ENCODE peak calls at places on chromosomes 11 and 22, in five cellular contexts. U is fibroblast of mammary gland, Q is progenitor cell of endocrine pancreas, C is left ventricle myocardium inferior, V is epithelial cell of esophagus. X is an unnamed sample.

GRCh38 chr11:71977743-71978418 is 20.8 kb upstream of the IL18BP start:
- DNase-seq in U (peak), V (peak), Q (no peak), C (no peak), X (peak)

GRCh38 chr11:132943737-132944556 is 588.4 kb downstream of the OPCML start:
- DNase-seq in C (no peak), U (no peak), Q (no peak), V (no peak), X (no peak)

GRCh38 chr11:72782081-72782920 is 11.5 kb downstream of the STARD10 start:
- DNase-seq in C (no peak), V (peak), Q (no peak), U (no peak), X (no peak)

GRCh38 chr22:48944433-48944755 is 883.3 kb downstream of the BRD1 start:
- DNase-seq in U (no peak), Q (peak), V (no peak), C (no peak), X (peak)

GRCh38 chr11:107623183-107623582 is 32.2 kb downstream of the ELMOD1 start:
- DNase-seq in Q (no peak), U (peak), V (no peak), C (no peak), X (no peak)

GRCh38 chr22:23912293-23912903 is 18.2 kb downstream of the MIF start:
- DNase-seq in U (no peak), C (no peak), Q (no peak), V (no peak), X (no peak)

GRCh38 chr11:117980716-117981115 is 5.5 kb upstream of the IL10RA start:
- DNase-seq in V (no peak), C (no peak), Q (no peak), U (no peak), X (no peak)

GRCh38 chr22:49767355-49768062 is 60.2 kb downstream of the BRD1 start:
- DNase-seq in U (peak), C (peak), Q (no peak), V (peak), X (peak)

GRCh38 chr22:48954781-48955311 is 872.8 kb downstream of the BRD1 start:
- DNase-seq in Q (no peak), U (no peak), V (no peak), C (no peak), X (peak)

GRCh38 chr11:120058931-120059330 is 79.0 kb downstream of the TRIM29 start:
- DNase-seq in V (no peak), Q (no peak), U (no peak), C (no peak), X (no peak)

GRCh38 chr22:24413726-24414385 is 13.5 kb upstream of the ADORA2A start:
- DNase-seq in C (no peak), V (no peak), U (no peak), Q (no peak), X (no peak)

GRCh38 chr22:29109853-29110252 is 37.0 kb downstream of the KREMEN1 start:
- DNase-seq in Q (no peak), V (no peak), U (peak), C (no peak), X (no peak)

DNA sequence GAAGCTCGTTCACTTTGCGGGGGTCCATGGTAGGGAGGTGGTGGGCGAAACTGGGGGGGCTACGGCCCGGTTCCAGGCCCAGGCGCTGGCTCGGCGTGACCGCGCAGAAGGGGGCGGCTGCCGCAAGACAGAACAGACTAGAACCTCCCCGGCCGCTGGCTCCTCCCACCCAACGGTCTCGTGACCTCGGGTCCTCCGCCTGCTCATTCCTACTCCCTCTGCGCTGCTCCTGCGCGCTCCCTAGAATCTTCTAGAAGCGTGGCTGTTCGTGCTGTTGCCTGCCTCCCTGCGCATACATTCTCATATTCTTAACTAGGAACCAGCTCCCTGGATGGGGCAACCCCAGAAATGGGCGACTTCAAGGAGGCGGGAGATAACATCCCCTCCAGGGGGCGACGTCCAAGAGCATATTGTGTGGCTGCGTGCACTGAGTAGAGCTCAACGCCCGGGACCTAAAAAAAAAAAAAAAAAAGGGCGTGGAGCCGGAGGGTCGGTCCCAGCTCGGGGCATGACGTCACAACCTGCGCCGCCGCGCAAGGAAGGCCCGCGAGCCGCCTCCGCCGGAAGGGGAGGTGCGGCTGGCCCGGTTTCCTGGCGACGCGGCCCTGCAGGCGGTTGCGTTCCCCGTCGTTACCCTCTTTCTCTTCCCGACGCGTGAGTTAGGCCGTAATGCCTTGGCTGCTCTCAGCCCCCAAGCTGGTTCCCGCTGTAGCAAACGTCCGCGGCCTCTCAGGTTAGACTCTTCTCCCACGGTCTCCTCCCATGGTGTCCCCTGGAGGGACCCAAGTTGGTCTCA is at the start of the genes ST13 and XPNPEP3:
- DNase-seq in Q (peak), U (peak), C (peak), V (peak), X (peak)
- TF ChIP-seq CTCF in Q (peak), U (peak), C (peak), V (peak), X (no peak)

DNA sequence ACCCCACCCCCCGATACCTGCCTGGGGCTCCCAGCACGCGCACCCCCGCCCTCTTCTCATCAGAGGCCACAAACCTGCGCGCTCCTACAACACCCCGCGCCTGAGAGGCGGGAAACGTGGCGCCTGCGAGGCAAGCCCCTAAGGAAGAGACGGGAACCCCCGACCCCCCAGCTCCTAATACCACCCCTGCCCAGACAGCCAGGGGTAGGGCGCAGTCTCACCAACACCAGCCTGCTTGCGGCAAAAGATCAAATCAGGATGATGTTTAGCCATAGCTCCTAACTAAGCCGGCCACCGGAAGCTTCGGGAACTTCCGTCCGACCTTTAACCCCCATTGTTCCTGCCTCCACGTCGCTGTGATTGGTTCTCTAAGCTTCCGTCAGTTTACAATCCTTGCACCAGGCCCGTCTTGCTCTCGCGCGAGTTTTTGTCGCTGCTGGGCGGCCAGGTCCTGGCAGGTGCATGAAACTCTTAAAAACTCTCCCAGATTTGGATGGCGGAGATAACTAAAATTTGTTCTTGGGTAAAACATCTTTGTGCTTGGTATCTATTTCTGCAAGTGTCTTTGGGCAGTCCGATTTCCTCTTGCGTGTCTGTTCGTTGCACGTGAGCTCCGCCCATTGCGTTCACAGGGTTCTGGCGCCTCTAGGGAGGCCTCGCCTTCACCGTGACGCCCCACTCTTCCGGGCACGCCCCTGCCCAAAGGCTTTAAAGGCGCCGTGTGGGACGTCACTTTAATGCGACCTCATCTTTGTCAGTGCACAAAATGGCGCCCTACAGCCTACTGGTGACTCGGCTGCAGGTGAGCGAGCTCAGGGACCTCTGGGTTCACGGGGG is at the start of the genes ACO2 and PHF5A:
- DNase-seq in Q (peak), U (peak), C (peak), V (peak), X (peak)
- TF ChIP-seq CTCF in Q (no peak), U (no peak), C (peak), V (no peak), X (no peak)

GRCh38 chr11:10752061-10752460 is 1.0 kb downstream of the CTR9 start:
- DNase-seq in Q (no peak), V (peak), U (no peak), C (no peak), X (no peak)

GRCh38 chr11:10752486-10752885 is 1.4 kb downstream of the CTR9 start:
- DNase-seq in U (no peak), Q (no peak), C (no peak), V (no peak), X (no peak)

GRCh38 chr11:10749476-10749875 is 1.6 kb upstream of the CTR9 start:
- DNase-seq in Q (no peak), U (no peak), V (no peak), C (no peak), X (no peak)

GRCh38 chr11:10751581-10751940 is 515 bp downstream of the CTR9 start:
- DNase-seq in C (no peak), U (no peak), Q (no peak), V (no peak), X (no peak)

GRCh38 chr11:10750838-10751580 is at the start of gene CTR9:
- DNase-seq in V (peak), U (peak), Q (peak), C (peak), X (peak)
- TF ChIP-seq CTCF in V (peak), U (peak), Q (peak), C (peak), X (no peak)

GRCh38 chr22:44975444-44976262 is 34.2 kb downstream of the PHF21B start:
- DNase-seq in Q (peak), C (peak), V (peak), U (peak), X (peak)
- TF ChIP-seq CTCF in Q (peak), C (peak), V (peak), U (peak), X (peak)

DNA sequence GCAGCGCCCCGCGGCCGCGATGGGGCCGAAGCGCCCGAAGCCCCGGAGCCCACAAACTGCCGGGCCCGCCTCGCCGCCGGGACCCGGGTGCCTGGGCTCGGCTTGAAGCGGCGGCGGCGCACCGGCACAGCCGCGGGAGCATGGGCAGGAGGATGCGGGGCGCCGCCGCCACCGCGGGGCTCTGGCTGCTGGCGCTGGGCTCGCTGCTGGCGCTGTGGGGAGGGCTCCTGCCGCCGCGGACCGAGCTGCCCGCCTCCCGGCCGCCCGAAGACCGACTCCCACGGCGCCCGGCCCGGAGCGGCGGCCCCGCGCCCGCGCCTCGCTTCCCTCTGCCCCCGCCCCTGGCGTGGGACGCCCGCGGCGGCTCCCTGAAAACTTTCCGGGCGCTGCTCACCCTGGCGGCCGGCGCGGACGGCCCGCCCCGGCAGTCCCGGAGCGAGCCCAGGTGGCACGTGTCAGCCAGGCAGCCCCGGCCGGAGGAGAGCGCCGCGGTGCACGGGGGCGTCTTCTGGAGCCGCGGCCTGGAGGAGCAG is 303 bp downstream of the FJX1 start:
- DNase-seq in V (peak), U (peak), Q (peak), C (peak), X (no peak)
- TF ChIP-seq CTCF in V (no peak), U (no peak), Q (no peak), C (peak), X (no peak)

DNA sequence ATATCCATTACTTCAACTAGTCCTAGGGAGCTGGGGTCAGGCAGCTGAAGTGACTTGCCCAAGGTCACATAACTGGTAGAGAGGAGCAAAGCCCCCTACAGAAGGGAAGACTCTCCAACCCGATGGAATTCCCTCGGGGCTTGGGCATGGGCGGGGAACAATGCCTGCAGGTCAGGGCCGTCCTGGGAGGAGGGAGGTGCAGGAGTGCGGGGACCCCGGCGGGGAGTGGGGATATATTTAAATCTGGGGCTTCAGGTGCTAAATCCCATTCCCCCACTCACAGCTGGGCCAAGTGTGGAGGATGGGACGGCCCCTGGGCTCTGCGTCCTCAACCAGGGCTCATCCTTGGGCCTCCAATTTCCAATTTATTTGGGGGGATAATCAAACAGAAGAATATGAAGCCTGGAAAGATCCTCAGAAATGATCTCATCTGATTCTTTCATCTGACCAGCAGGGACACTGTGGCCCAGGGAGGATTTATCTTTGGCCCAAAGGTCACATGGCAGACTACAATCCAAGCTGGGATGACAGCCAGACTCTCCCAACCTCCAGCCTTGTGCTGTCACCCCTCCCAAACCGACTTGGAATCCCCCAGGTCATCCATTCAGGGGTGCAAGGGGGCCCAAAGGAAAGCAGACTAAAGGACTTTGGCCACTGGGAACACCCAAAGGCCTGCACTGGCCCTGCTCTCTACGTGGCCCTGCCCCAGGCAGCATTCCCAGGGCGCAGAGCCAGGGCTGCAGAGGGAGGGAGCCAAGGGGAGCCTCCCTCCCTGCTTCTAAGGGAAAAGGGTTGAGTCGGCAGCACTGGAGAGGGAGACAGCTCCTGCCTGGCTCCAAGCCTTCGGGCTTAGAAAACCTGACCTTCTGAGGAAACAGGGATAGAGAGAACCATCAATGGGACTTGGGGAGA is 8.7 kb upstream of the C1QTNF6 start:
- DNase-seq in U (peak), Q (no peak), V (peak), C (peak), X (no peak)
- TF ChIP-seq CTCF in U (no peak), Q (no peak), V (no peak), C (peak), X (no peak)

GRCh38 chr22:21815357-21815756 is 52.1 kb downstream of the MAPK1 start:
- DNase-seq in Q (no peak), U (no peak), C (no peak), V (no peak), X (no peak)

GRCh38 chr22:21815958-21816357 is 51.5 kb downstream of the MAPK1 start:
- DNase-seq in Q (no peak), V (no peak), U (no peak), C (no peak), X (no peak)

GRCh38 chr22:21818487-21819182 is 48.8 kb downstream of the MAPK1 start:
- DNase-seq in V (no peak), U (no peak), Q (no peak), C (no peak), X (no peak)

GRCh38 chr22:21816472-21816786 is 51.0 kb downstream of the MAPK1 start:
- DNase-seq in C (no peak), U (no peak), V (no peak), Q (no peak), X (no peak)

GRCh38 chr22:21816787-21817496 is 50.5 kb downstream of the MAPK1 start:
- DNase-seq in V (peak), U (peak), C (no peak), Q (no peak), X (peak)
- TF ChIP-seq CTCF in V (no peak), U (no peak), C (no peak), Q (no peak), X (no peak)

DNA sequence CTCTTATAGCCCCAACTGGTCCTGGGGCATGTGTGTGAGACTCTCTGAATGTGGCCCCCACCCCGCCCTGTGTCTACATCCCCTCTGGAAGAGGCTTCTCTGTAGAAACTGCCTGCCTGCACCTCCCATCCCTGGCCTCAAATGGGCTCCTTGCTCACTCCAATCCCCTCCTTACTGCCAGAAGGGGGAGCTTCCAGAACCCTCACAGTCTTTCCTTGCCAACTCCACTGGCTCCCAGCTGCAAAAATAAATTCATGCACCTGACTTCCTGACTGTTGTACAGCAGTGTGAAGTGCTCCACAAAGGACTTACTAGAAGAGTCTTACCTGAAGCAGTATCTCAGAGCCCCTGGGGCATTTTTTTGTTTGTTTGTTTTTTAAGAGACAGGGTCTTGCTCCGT is 15.2 kb upstream of the SERPIND1 start:
- DNase-seq in V (no peak), C (no peak), U (no peak), Q (no peak), X (no peak)
- TF ChIP-seq CTCF in V (no peak), C (no peak), U (peak), Q (no peak), X (no peak)